ENCODE peak calls at places on chromosome 15, in ten cellular contexts. One of them, this sample, is unnamed.

GRCh38 chr15:42332331-42332730 is 27.0 kb upstream of the CAPN3 start:
- DNase-seq in ascending aorta: no peak
- DNase-seq in neural progenitor cell: no peak
- DNase-seq in lower leg skin: no peak
- DNase-seq in right cardiac atrium: no peak
- DNase-seq in nephron progenitor cell: no peak
- DNase-seq in iris pigment epithelial cell: peak; percentile 88
- DNase-seq in psoas muscle: no peak
- DNase-seq in stimulated activated CD4-positive, alpha-beta T cell treated with anti-CD3 and anti-CD28 coated beads, Interleukin-12 subunit alpha, Interleukin-12 subunit beta, amount 100 ng/mL, for 4 hours: no peak
- DNase-seq in neural crest cell: no peak
- DNase-seq in this sample: no peak

GRCh38 chr15:42152196-42152920 is 4.1 kb downstream of the PLA2G4F start:
- DNase-seq in ascending aorta: no peak
- DNase-seq in neural progenitor cell: no peak
- DNase-seq in lower leg skin: peak; percentile 86
- DNase-seq in right cardiac atrium: peak; percentile 74
- DNase-seq in nephron progenitor cell: no peak
- DNase-seq in iris pigment epithelial cell: no peak
- DNase-seq in psoas muscle: peak; percentile 89
- DNase-seq in stimulated activated CD4-positive, alpha-beta T cell treated with anti-CD3 and anti-CD28 coated beads, Interleukin-12 subunit alpha, Interleukin-12 subunit beta, amount 100 ng/mL, for 4 hours: no peak
- DNase-seq in neural crest cell: no peak
- DNase-seq in this sample: no peak

GRCh38 chr15:66617137-66618090 is 51.6 kb upstream of the LCTL start:
- DNase-seq in ascending aorta: peak; percentile 72
- DNase-seq in neural progenitor cell: no peak
- DNase-seq in lower leg skin: peak; percentile 92
- DNase-seq in right cardiac atrium: peak; percentile 95
- DNase-seq in nephron progenitor cell: no peak
- DNase-seq in iris pigment epithelial cell: peak; percentile 84
- DNase-seq in psoas muscle: peak; percentile 69
- DNase-seq in stimulated activated CD4-positive, alpha-beta T cell treated with anti-CD3 and anti-CD28 coated beads, Interleukin-12 subunit alpha, Interleukin-12 subunit beta, amount 100 ng/mL, for 4 hours: no peak
- DNase-seq in neural crest cell: no peak
- DNase-seq in this sample: peak; percentile 93

GRCh38 chr15:36831915-36832310 is 252.5 kb downstream of the CDIN1 start:
- DNase-seq in ascending aorta: no peak
- DNase-seq in neural progenitor cell: no peak
- DNase-seq in lower leg skin: no peak
- DNase-seq in right cardiac atrium: peak; percentile 31
- DNase-seq in nephron progenitor cell: no peak
- DNase-seq in iris pigment epithelial cell: peak; percentile 40
- DNase-seq in psoas muscle: no peak
- DNase-seq in stimulated activated CD4-positive, alpha-beta T cell treated with anti-CD3 and anti-CD28 coated beads, Interleukin-12 subunit alpha, Interleukin-12 subunit beta, amount 100 ng/mL, for 4 hours: no peak
- DNase-seq in neural crest cell: no peak
- DNase-seq in this sample: no peak

GRCh38 chr15:93973287-93973686 is 258.1 kb upstream of the MCTP2 start:
- DNase-seq in ascending aorta: no peak
- DNase-seq in neural progenitor cell: no peak
- DNase-seq in lower leg skin: peak; percentile 85
- DNase-seq in right cardiac atrium: no peak
- DNase-seq in nephron progenitor cell: no peak
- DNase-seq in iris pigment epithelial cell: no peak
- DNase-seq in psoas muscle: peak; percentile 74
- DNase-seq in stimulated activated CD4-positive, alpha-beta T cell treated with anti-CD3 and anti-CD28 coated beads, Interleukin-12 subunit alpha, Interleukin-12 subunit beta, amount 100 ng/mL, for 4 hours: no peak
- DNase-seq in neural crest cell: no peak
- DNase-seq in this sample: no peak

GRCh38 chr15:70892002-70892911 is at the start of the genes LRRC49 and THAP10:
- DNase-seq in ascending aorta: peak; percentile 35
- DNase-seq in neural progenitor cell: peak; percentile 94
- DNase-seq in lower leg skin: peak; percentile 96
- DNase-seq in right cardiac atrium: peak; percentile 96
- DNase-seq in nephron progenitor cell: peak; percentile 80
- DNase-seq in iris pigment epithelial cell: peak; percentile 95
- DNase-seq in psoas muscle: peak; percentile 93
- DNase-seq in stimulated activated CD4-positive, alpha-beta T cell treated with anti-CD3 and anti-CD28 coated beads, Interleukin-12 subunit alpha, Interleukin-12 subunit beta, amount 100 ng/mL, for 4 hours: peak; percentile 11
- DNase-seq in neural crest cell: peak; percentile 75
- DNase-seq in this sample: peak; percentile 91

GRCh38 chr15:92098869-92099268 is 245.4 kb downstream of the SLCO3A1 start:
- DNase-seq in ascending aorta: no peak
- DNase-seq in neural progenitor cell: peak; percentile 65
- DNase-seq in lower leg skin: no peak
- DNase-seq in right cardiac atrium: peak; percentile 67
- DNase-seq in nephron progenitor cell: no peak
- DNase-seq in iris pigment epithelial cell: no peak
- DNase-seq in psoas muscle: no peak
- DNase-seq in stimulated activated CD4-positive, alpha-beta T cell treated with anti-CD3 and anti-CD28 coated beads, Interleukin-12 subunit alpha, Interleukin-12 subunit beta, amount 100 ng/mL, for 4 hours: no peak
- DNase-seq in neural crest cell: no peak
- DNase-seq in this sample: no peak

GRCh38 chr15:47717036-47717611 is at the start of gene SEMA6D:
- DNase-seq in ascending aorta: no peak
- DNase-seq in neural progenitor cell: peak; percentile 94
- DNase-seq in lower leg skin: peak; percentile 92
- DNase-seq in right cardiac atrium: peak; percentile 94
- DNase-seq in nephron progenitor cell: peak; percentile 92
- DNase-seq in iris pigment epithelial cell: peak; percentile 65
- DNase-seq in psoas muscle: peak; percentile 89
- DNase-seq in stimulated activated CD4-positive, alpha-beta T cell treated with anti-CD3 and anti-CD28 coated beads, Interleukin-12 subunit alpha, Interleukin-12 subunit beta, amount 100 ng/mL, for 4 hours: no peak
- DNase-seq in neural crest cell: peak; percentile 73
- DNase-seq in this sample: peak; percentile 85

GRCh38 chr15:80418892-80419537 is 14.8 kb downstream of the ARNT2 start:
- DNase-seq in ascending aorta: no peak
- DNase-seq in neural progenitor cell: peak; percentile 69
- DNase-seq in lower leg skin: no peak
- DNase-seq in right cardiac atrium: no peak
- DNase-seq in nephron progenitor cell: peak; percentile 26
- DNase-seq in iris pigment epithelial cell: peak; percentile 62
- DNase-seq in psoas muscle: no peak
- DNase-seq in stimulated activated CD4-positive, alpha-beta T cell treated with anti-CD3 and anti-CD28 coated beads, Interleukin-12 subunit alpha, Interleukin-12 subunit beta, amount 100 ng/mL, for 4 hours: no peak
- DNase-seq in neural crest cell: peak; percentile 9
- DNase-seq in this sample: no peak

GRCh38 chr15:90838066-90838465 is 30.3 kb upstream of the FURIN start:
- DNase-seq in ascending aorta: no peak
- DNase-seq in neural progenitor cell: no peak
- DNase-seq in lower leg skin: no peak
- DNase-seq in right cardiac atrium: no peak
- DNase-seq in nephron progenitor cell: no peak
- DNase-seq in iris pigment epithelial cell: no peak
- DNase-seq in psoas muscle: no peak
- DNase-seq in stimulated activated CD4-positive, alpha-beta T cell treated with anti-CD3 and anti-CD28 coated beads, Interleukin-12 subunit alpha, Interleukin-12 subunit beta, amount 100 ng/mL, for 4 hours: peak; percentile 81
- DNase-seq in neural crest cell: no peak
- DNase-seq in this sample: no peak

GRCh38 chr15:85615930-85616329 is 178.8 kb downstream of the KLHL25 start:
- DNase-seq in ascending aorta: no peak
- DNase-seq in neural progenitor cell: peak; percentile 60
- DNase-seq in lower leg skin: no peak
- DNase-seq in right cardiac atrium: no peak
- DNase-seq in nephron progenitor cell: no peak
- DNase-seq in iris pigment epithelial cell: peak; percentile 58
- DNase-seq in psoas muscle: no peak
- DNase-seq in stimulated activated CD4-positive, alpha-beta T cell treated with anti-CD3 and anti-CD28 coated beads, Interleukin-12 subunit alpha, Interleukin-12 subunit beta, amount 100 ng/mL, for 4 hours: no peak
- DNase-seq in neural crest cell: no peak
- DNase-seq in this sample: no peak

GRCh38 chr15:50463423-50464358 is 39.5 kb downstream of the USP8 start:
- DNase-seq in ascending aorta: no peak
- DNase-seq in neural progenitor cell: no peak
- DNase-seq in lower leg skin: no peak
- DNase-seq in right cardiac atrium: no peak
- DNase-seq in nephron progenitor cell: no peak
- DNase-seq in iris pigment epithelial cell: peak; percentile 78
- DNase-seq in psoas muscle: no peak
- DNase-seq in stimulated activated CD4-positive, alpha-beta T cell treated with anti-CD3 and anti-CD28 coated beads, Interleukin-12 subunit alpha, Interleukin-12 subunit beta, amount 100 ng/mL, for 4 hours: no peak
- DNase-seq in neural crest cell: no peak
- DNase-seq in this sample: no peak

GRCh38 chr15:81279621-81280051 is 44.3 kb downstream of the STARD5 start:
- DNase-seq in ascending aorta: no peak
- DNase-seq in neural progenitor cell: no peak
- DNase-seq in lower leg skin: peak; percentile 63
- DNase-seq in right cardiac atrium: no peak
- DNase-seq in nephron progenitor cell: no peak
- DNase-seq in iris pigment epithelial cell: peak; percentile 55
- DNase-seq in psoas muscle: no peak
- DNase-seq in stimulated activated CD4-positive, alpha-beta T cell treated with anti-CD3 and anti-CD28 coated beads, Interleukin-12 subunit alpha, Interleukin-12 subunit beta, amount 100 ng/mL, for 4 hours: no peak
- DNase-seq in neural crest cell: no peak
- DNase-seq in this sample: no peak

GRCh38 chr15:64017591-64018163 is 28.6 kb downstream of the DAPK2 start:
- DNase-seq in ascending aorta: no peak
- DNase-seq in neural progenitor cell: no peak
- DNase-seq in lower leg skin: no peak
- DNase-seq in right cardiac atrium: no peak
- DNase-seq in nephron progenitor cell: no peak
- DNase-seq in iris pigment epithelial cell: no peak
- DNase-seq in psoas muscle: no peak
- DNase-seq in stimulated activated CD4-positive, alpha-beta T cell treated with anti-CD3 and anti-CD28 coated beads, Interleukin-12 subunit alpha, Interleukin-12 subunit beta, amount 100 ng/mL, for 4 hours: no peak
- DNase-seq in neural crest cell: no peak
- DNase-seq in this sample: no peak

GRCh38 chr15:31303434-31304073 is 23.1 kb upstream of the KLF13 start:
- DNase-seq in ascending aorta: no peak
- DNase-seq in neural progenitor cell: peak; percentile 57
- DNase-seq in lower leg skin: peak; percentile 93
- DNase-seq in right cardiac atrium: peak; percentile 87
- DNase-seq in nephron progenitor cell: no peak
- DNase-seq in iris pigment epithelial cell: no peak
- DNase-seq in psoas muscle: peak; percentile 72
- DNase-seq in stimulated activated CD4-positive, alpha-beta T cell treated with anti-CD3 and anti-CD28 coated beads, Interleukin-12 subunit alpha, Interleukin-12 subunit beta, amount 100 ng/mL, for 4 hours: no peak
- DNase-seq in neural crest cell: no peak
- DNase-seq in this sample: peak; percentile 55

GRCh38 chr15:97866994-97867393 is 93.5 kb upstream of the ARRDC4 start:
- DNase-seq in ascending aorta: no peak
- DNase-seq in neural progenitor cell: no peak
- DNase-seq in lower leg skin: no peak
- DNase-seq in right cardiac atrium: no peak
- DNase-seq in nephron progenitor cell: no peak
- DNase-seq in iris pigment epithelial cell: no peak
- DNase-seq in psoas muscle: peak; percentile 59
- DNase-seq in stimulated activated CD4-positive, alpha-beta T cell treated with anti-CD3 and anti-CD28 coated beads, Interleukin-12 subunit alpha, Interleukin-12 subunit beta, amount 100 ng/mL, for 4 hours: no peak
- DNase-seq in neural crest cell: no peak
- DNase-seq in this sample: no peak

GRCh38 chr15:74418575-74419338 is 15.0 kb downstream of the SEMA7A start:
- DNase-seq in ascending aorta: no peak
- DNase-seq in neural progenitor cell: no peak
- DNase-seq in lower leg skin: no peak
- DNase-seq in right cardiac atrium: peak; percentile 17
- DNase-seq in nephron progenitor cell: no peak
- DNase-seq in iris pigment epithelial cell: no peak
- DNase-seq in psoas muscle: no peak
- DNase-seq in stimulated activated CD4-positive, alpha-beta T cell treated with anti-CD3 and anti-CD28 coated beads, Interleukin-12 subunit alpha, Interleukin-12 subunit beta, amount 100 ng/mL, for 4 hours: no peak
- DNase-seq in neural crest cell: no peak
- DNase-seq in this sample: no peak

GRCh38 chr15:40990789-40991188 is 37.5 kb downstream of the CHAC1 start:
- DNase-seq in ascending aorta: no peak
- DNase-seq in neural progenitor cell: no peak
- DNase-seq in lower leg skin: no peak
- DNase-seq in right cardiac atrium: no peak
- DNase-seq in nephron progenitor cell: no peak
- DNase-seq in iris pigment epithelial cell: no peak
- DNase-seq in psoas muscle: no peak
- DNase-seq in stimulated activated CD4-positive, alpha-beta T cell treated with anti-CD3 and anti-CD28 coated beads, Interleukin-12 subunit alpha, Interleukin-12 subunit beta, amount 100 ng/mL, for 4 hours: no peak
- DNase-seq in neural crest cell: no peak
- DNase-seq in this sample: no peak

GRCh38 chr15:92159481-92159880 is 234.2 kb upstream of the ST8SIA2 start:
- DNase-seq in ascending aorta: no peak
- DNase-seq in neural progenitor cell: no peak
- DNase-seq in lower leg skin: no peak
- DNase-seq in right cardiac atrium: no peak
- DNase-seq in nephron progenitor cell: no peak
- DNase-seq in iris pigment epithelial cell: no peak
- DNase-seq in psoas muscle: no peak
- DNase-seq in stimulated activated CD4-positive, alpha-beta T cell treated with anti-CD3 and anti-CD28 coated beads, Interleukin-12 subunit alpha, Interleukin-12 subunit beta, amount 100 ng/mL, for 4 hours: no peak
- DNase-seq in neural crest cell: no peak
- DNase-seq in this sample: no peak

GRCh38 chr15:100330629-100331215 is 11.1 kb downstream of the ADAMTS17 start:
- DNase-seq in ascending aorta: no peak
- DNase-seq in neural progenitor cell: no peak
- DNase-seq in lower leg skin: peak; percentile 58
- DNase-seq in right cardiac atrium: no peak
- DNase-seq in nephron progenitor cell: no peak
- DNase-seq in iris pigment epithelial cell: no peak
- DNase-seq in psoas muscle: no peak
- DNase-seq in stimulated activated CD4-positive, alpha-beta T cell treated with anti-CD3 and anti-CD28 coated beads, Interleukin-12 subunit alpha, Interleukin-12 subunit beta, amount 100 ng/mL, for 4 hours: no peak
- DNase-seq in neural crest cell: no peak
- DNase-seq in this sample: no peak

GRCh38 chr15:74328331-74329056 is 39.0 kb downstream of the CYP11A1 start:
- DNase-seq in ascending aorta: no peak
- DNase-seq in neural progenitor cell: no peak
- DNase-seq in lower leg skin: no peak
- DNase-seq in right cardiac atrium: peak; percentile 16
- DNase-seq in nephron progenitor cell: no peak
- DNase-seq in iris pigment epithelial cell: no peak
- DNase-seq in psoas muscle: no peak
- DNase-seq in stimulated activated CD4-positive, alpha-beta T cell treated with anti-CD3 and anti-CD28 coated beads, Interleukin-12 subunit alpha, Interleukin-12 subunit beta, amount 100 ng/mL, for 4 hours: no peak
- DNase-seq in neural crest cell: no peak
- DNase-seq in this sample: no peak